ENCODE peak calls at places on chromosome 7, in six cellular contexts. H, V, E, N, K and X are unnamed samples.

GRCh38 chr7:148706368-148706767 is 7.7 kb downstream of the CUL1 start:
- DNase-seq in H (no peak), V (no peak), E (no peak), N (no peak), K (no peak), X (no peak)

GRCh38 chr7:55969391-55969790 is 5.0 kb downstream of the NIPSNAP2 start:
- DNase-seq in H (no peak), V (no peak), E (no peak), N (no peak), K (no peak), X (no peak)

GRCh38 chr7:106521115-106521514 is 139.8 kb downstream of the CCDC71L start:
- DNase-seq in H (no peak), V (no peak), E (no peak), N (no peak), K (no peak), X (no peak)

GRCh38 chr7:115812796-115813195 is 217.8 kb downstream of the TFEC start:
- DNase-seq in H (no peak), V (no peak), E (no peak), N (no peak), K (no peak), X (no peak)

GRCh38 chr7:3846738-3847137 is 545.7 kb downstream of the SDK1 start:
- DNase-seq in H (no peak), V (no peak), E (no peak), N (no peak), K (no peak), X (no peak)

GRCh38 chr7:155954550-155955366 is 142.5 kb upstream of the SHH start:
- DNase-seq in H (no peak), V (no peak), E (no peak), N (no peak), K (no peak), X (no peak)

GRCh38 chr7:134174797-134175261 is 47.7 kb downstream of the LRGUK start:
- DNase-seq in H (no peak), V (peak; percentile 75), E (peak; percentile 83), N (peak; percentile 96), K (no peak), X (peak; percentile 80)

GRCh38 chr7:34928052-34928451 is 109.2 kb downstream of the DPY19L1 start:
- DNase-seq in H (peak; percentile 35), V (peak; percentile 13), E (peak; percentile 2), N (peak; percentile 25), K (no peak), X (peak; percentile 22)

GRCh38 chr7:77421273-77421672 is 5.1 kb upstream of the GSAP start:
- DNase-seq in H (no peak), V (no peak), E (no peak), N (no peak), K (no peak), X (no peak)

GRCh38 chr7:77425151-77426051 is 9.3 kb upstream of the GSAP start:
- DNase-seq in H (no peak), V (peak; percentile 54), E (peak; percentile 77), N (peak; percentile 78), K (no peak), X (peak; percentile 42)

GRCh38 chr7:77420438-77420837 is 4.3 kb upstream of the GSAP start:
- DNase-seq in H (no peak), V (no peak), E (no peak), N (no peak), K (no peak), X (no peak)

GRCh38 chr7:77419102-77419501 is 3.0 kb upstream of the GSAP start:
- DNase-seq in H (no peak), V (no peak), E (no peak), N (no peak), K (no peak), X (no peak)

DNA sequence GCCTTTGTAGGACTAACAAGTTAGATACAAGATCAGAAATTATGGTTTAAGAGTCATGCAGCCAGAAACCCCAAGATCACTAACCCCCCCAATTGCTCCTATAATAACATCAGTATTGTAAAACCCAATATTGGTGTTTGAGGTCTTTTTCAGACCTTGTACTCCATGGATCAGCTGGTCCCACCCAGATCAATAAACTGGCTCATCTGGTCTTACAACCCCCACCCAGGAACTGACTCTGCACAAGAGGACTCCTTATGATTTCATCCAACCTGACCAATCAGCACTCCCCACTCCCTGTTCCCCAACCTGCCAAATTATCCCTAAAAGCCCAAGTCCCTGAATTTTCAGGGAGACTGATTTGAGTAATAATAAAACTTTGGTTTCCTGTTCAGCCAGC is 6.4 kb upstream of the GSAP start:
- DNase-seq in H (no peak), V (no peak), E (no peak), N (no peak), K (no peak), X (no peak)
- TF ChIP-seq CTCF in H (no peak), V (no peak), E (no peak), N (no peak), K (no peak), X (no peak)

GRCh38 chr7:92882760-92883159 is 46.4 kb upstream of the CDK6 start:
- DNase-seq in H (no peak), V (no peak), E (no peak), N (no peak), K (no peak), X (no peak)

GRCh38 chr7:92877367-92877766 is 41.0 kb upstream of the CDK6 start:
- DNase-seq in H (no peak), V (no peak), E (no peak), N (no peak), K (no peak), X (no peak)

GRCh38 chr7:92884218-92884617 is 47.8 kb upstream of the CDK6 start:
- DNase-seq in H (no peak), V (no peak), E (no peak), N (no peak), K (no peak), X (no peak)

GRCh38 chr7:92881091-92881485 is 44.7 kb upstream of the CDK6 start:
- DNase-seq in H (no peak), V (no peak), E (no peak), N (no peak), K (no peak), X (no peak)

GRCh38 chr7:92880212-92881090 is 44.1 kb upstream of the CDK6 start:
- DNase-seq in H (no peak), V (peak; percentile 20), E (peak; percentile 9), N (peak; percentile 37), K (no peak), X (peak; percentile 58)
- TF ChIP-seq CTCF in H (peak; percentile 28), V (peak; percentile 25), E (peak; percentile 48), N (peak; percentile 29), K (no peak), X (peak; percentile 51)

DNA sequence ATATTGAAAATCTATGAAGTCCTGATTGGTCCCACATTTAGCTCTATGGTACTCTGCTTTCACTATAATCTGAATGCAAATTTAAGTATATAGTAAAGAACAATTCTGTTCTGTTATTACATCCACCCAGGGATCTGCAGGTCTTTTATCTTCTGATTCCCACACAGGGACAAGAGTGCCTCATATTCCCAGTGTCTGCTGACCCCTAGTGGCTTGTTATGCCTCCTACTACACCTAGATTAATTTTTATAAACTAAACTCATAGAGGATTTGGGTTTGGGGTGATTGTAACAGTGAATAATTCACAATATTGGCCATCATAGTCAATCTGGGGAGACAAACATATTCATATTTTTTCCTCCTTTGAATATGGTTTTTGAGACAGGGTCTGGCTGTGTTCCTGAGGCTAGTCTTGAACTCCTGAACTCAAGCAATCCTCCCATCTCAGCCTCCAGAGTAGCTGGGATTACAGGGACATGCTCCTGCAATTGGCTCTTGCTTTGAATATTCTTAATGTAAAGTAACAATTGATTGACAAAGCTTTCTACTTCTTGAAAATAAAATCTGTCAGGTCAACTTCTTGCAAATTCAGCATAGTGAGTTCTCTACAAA is 282.1 kb downstream of the KCND2 start:
- DNase-seq in H (no peak), V (peak; percentile 36), E (peak; percentile 8), N (peak; percentile 76), K (no peak), X (peak; percentile 66)
- TF ChIP-seq CTCF in H (peak; percentile 27), V (peak; percentile 63), E (peak; percentile 77), N (peak; percentile 83), K (no peak), X (peak; percentile 75)

DNA sequence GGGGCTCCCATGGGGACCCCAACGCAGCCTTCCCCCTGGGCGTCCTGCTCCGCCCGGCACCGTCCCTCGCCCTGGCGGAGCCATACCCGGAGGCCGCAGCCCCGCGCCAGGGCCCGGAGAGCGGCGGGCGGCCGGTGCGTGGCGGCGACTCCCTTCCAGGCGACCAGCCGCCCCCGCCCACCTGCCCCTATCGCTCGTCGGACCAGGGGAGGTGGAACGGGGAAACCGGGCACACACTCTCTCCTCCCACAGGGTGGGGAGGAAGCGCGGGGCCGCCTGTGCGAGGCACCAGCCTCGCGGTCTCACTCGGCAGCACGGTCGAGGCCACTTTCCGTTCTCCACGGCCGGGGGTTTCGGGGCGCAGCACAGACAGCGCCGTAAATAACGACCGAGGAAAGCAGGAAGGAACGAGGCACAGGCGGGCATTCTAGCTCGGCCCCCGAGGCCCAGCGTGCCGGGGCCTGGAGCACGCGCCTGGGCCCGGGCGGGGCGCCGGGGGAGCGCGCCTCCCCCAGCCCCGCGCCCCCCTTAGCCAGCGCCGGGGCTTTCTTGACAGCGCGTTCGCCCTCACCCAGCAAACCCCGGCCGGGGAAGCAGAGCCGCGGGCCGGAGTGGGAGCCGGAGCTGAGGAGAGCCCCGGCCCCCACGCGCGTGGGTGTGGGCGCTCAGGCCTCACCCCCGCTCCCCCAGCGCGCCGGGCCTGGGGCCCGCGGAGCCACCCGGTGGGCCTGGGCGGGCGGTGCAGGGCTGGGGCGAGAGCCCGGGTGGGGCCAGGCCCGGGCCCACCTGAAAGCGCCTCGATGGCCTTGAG is 936 bp downstream of the IGF2BP3 start:
- DNase-seq in H (no peak), V (no peak), E (no peak), N (no peak), K (peak; percentile 45), X (no peak)
- TF ChIP-seq CTCF in H (no peak), V (no peak), E (peak; percentile 30), N (no peak), K (no peak), X (no peak)

GRCh38 chr7:75994388-75995051 is at the start of gene TMEM120A:
- DNase-seq in H (peak; percentile 95), V (peak; percentile 89), E (peak; percentile 89), N (peak; percentile 87), K (peak; percentile 92), X (peak; percentile 94)
- TF ChIP-seq CTCF in H (peak; percentile 41), V (peak; percentile 17), E (peak; percentile 60), N (no peak), K (no peak), X (no peak)

GRCh38 chr7:2821161-2821841 is 22.8 kb downstream of the GNA12 start:
- DNase-seq in H (no peak), V (peak; percentile 90), E (peak; percentile 54), N (peak; percentile 85), K (no peak), X (peak; percentile 84)
- TF ChIP-seq CTCF in H (no peak), V (peak; percentile 7), E (peak; percentile 40), N (no peak), K (no peak), X (no peak)

GRCh38 chr7:2643386-2644229 is 11.8 kb downstream of the TTYH3 start:
- DNase-seq in H (no peak), V (no peak), E (no peak), N (no peak), K (no peak), X (no peak)
- TF ChIP-seq CTCF in H (no peak), V (no peak), E (peak; percentile 38), N (no peak), K (no peak), X (no peak)